ENCODE peak calls at places on chromosomes 13 and 19, in nine cellular contexts. J, M, S, Z, H, Q, W, G and V are unnamed samples.

GRCh38 chr13:75904012-75904411 is 267.9 kb downstream of the LMO7 start:
- DNase-seq in H (no peak), Q (no peak), W (no peak), J (no peak), G (no peak), S (no peak), Z (no peak), M (no peak), V (no peak)

GRCh38 chr13:99979453-99980200 is 2.0 kb upstream of the ZIC2 start:
- DNase-seq in G (no peak), W (no peak), Z (no peak), J (peak; percentile 54), Q (no peak), H (peak; percentile 87), S (peak; percentile 72), M (no peak), V (no peak)

GRCh38 chr13:92390217-92390616 is 836.4 kb upstream of the GPC6 start:
- DNase-seq in J (no peak), Z (no peak), H (no peak), W (no peak), G (no peak), S (no peak), Q (no peak), M (no peak), V (no peak)

GRCh38 chr13:43838909-43839308 is 40.6 kb downstream of the CCDC122 start:
- DNase-seq in W (no peak), Q (no peak), S (no peak), J (no peak), G (no peak), Z (no peak), M (no peak), H (no peak), V (no peak)

GRCh38 chr19:13902993-13903555 is 2.8 kb downstream of the BRME1 start:
- DNase-seq in G (peak; percentile 51), Q (no peak), Z (no peak), W (no peak), J (no peak), H (no peak), M (no peak), S (no peak), V (no peak)

GRCh38 chr13:111020546-111020945 is 94.6 kb upstream of the ARHGEF7 start:
- DNase-seq in J (no peak), S (no peak), W (no peak), H (no peak), Z (no peak), Q (no peak), G (no peak), M (no peak), V (no peak)

GRCh38 chr19:41564515-41565383 is 11.2 kb upstream of the CEACAM21 start:
- DNase-seq in W (no peak), Z (no peak), H (peak; percentile 75), G (no peak), J (peak; percentile 56), Q (no peak), S (no peak), M (no peak), V (no peak)

GRCh38 chr13:103852036-103852435 is 785.8 kb upstream of the SLC10A2 start:
- DNase-seq in H (no peak), Z (no peak), G (no peak), W (no peak), J (no peak), S (no peak), M (no peak), Q (no peak), V (no peak)

GRCh38 chr19:31892060-31892459 is 453.4 kb upstream of the ZNF507 start:
- DNase-seq in G (no peak), J (no peak), H (no peak), M (no peak), Z (no peak), S (no peak), Q (no peak), W (no peak), V (no peak)

GRCh38 chr19:33158365-33158764 is 26.5 kb downstream of the WDR88 start:
- DNase-seq in M (no peak), Z (no peak), J (no peak), Q (no peak), G (no peak), S (no peak), W (no peak), H (peak; percentile 6), V (no peak)

GRCh38 chr19:52992109-52993004 is 21.4 kb upstream of the ERVV-1 start:
- DNase-seq in M (peak; percentile 40), G (no peak), H (peak; percentile 72), S (no peak), W (no peak), J (no peak), Q (no peak), Z (peak; percentile 40), V (no peak)

GRCh38 chr13:83057119-83057518 is 825.2 kb downstream of the SLITRK1 start:
- DNase-seq in Z (no peak), Q (no peak), G (no peak), H (no peak), S (no peak), W (no peak), M (no peak), J (no peak), V (no peak)

GRCh38 chr19:16266586-16266942 is 58.1 kb upstream of the KLF2 start:
- DNase-seq in W (no peak), Q (peak; percentile 65), M (no peak), H (no peak), G (no peak), Z (no peak), S (no peak), J (no peak), V (no peak)

GRCh38 chr19:41616785-41617621 is 9.9 kb downstream of the CEACAM4 start:
- DNase-seq in G (peak; percentile 7), M (no peak), Q (no peak), Z (no peak), H (peak; percentile 85), W (no peak), S (no peak), J (no peak), V (peak; percentile 28)

GRCh38 chr13:72983085-72983768 is 75.6 kb upstream of the KLF5 start:
- DNase-seq in G (no peak), H (no peak), J (no peak), Q (no peak), S (no peak), W (no peak), Z (no peak), M (no peak), V (peak; percentile 57)

GRCh38 chr13:102399791-102400618 is 1.8 kb downstream of the FGF14 start:
- DNase-seq in J (no peak), Z (peak; percentile 15), Q (peak; percentile 10), W (no peak), S (peak; percentile 76), G (no peak), H (peak; percentile 82), M (peak; percentile 34), V (no peak)

GRCh38 chr19:7494416-7495098 is 5.7 kb upstream of the PEX11G start:
- DNase-seq in Z (no peak), S (no peak), J (peak; percentile 72), W (no peak), M (peak; percentile 51), Q (no peak), H (no peak), G (no peak), V (no peak)
- H3K27ac ChIP-seq in Z (peak overlapping the region; percentile 42), S (peak overlapping the region; percentile 59), J (peak overlapping the region; percentile 72), W (peak overlapping the region; percentile 81), M (peak overlapping the region; percentile 22), Q (no peak overlapping the region), H (peak overlapping the region; percentile 75), G (no peak overlapping the region), V (peak overlapping the region; percentile 2)

GRCh38 chr13:51887441-51887840 is 25.7 kb downstream of the CCDC70 start:
- DNase-seq in M (no peak), G (no peak), Z (no peak), H (no peak), J (no peak), S (no peak), Q (no peak), W (no peak), V (no peak)
- H3K27ac ChIP-seq in M (no peak overlapping the region), G (no peak overlapping the region), Z (no peak overlapping the region), H (no peak overlapping the region), J (no peak overlapping the region), S (no peak overlapping the region), Q (no peak overlapping the region), W (no peak overlapping the region), V (no peak overlapping the region)

GRCh38 chr19:8363803-8364771 is at the start of gene ANGPTL4:
- DNase-seq in M (peak; percentile 89), Z (peak; percentile 80), W (no peak), J (peak; percentile 90), G (no peak), H (peak; percentile 87), Q (peak; percentile 8), S (peak; percentile 91), V (peak; percentile 60)

GRCh38 chr19:8368136-8368535 is 4.2 kb downstream of the ANGPTL4 start:
- DNase-seq in W (no peak), S (no peak), J (no peak), G (no peak), Q (no peak), M (no peak), H (no peak), Z (no peak), V (no peak)

GRCh38 chr19:8367327-8368001 is 3.5 kb downstream of the ANGPTL4 start:
- DNase-seq in S (peak; percentile 94), W (no peak), Z (peak; percentile 91), G (no peak), Q (no peak), H (peak; percentile 84), M (peak; percentile 98), J (peak; percentile 95), V (peak; percentile 72)

GRCh38 chr19:8366121-8366581 is 2.2 kb downstream of the ANGPTL4 start:
- DNase-seq in Q (no peak), W (no peak), H (no peak), S (no peak), G (no peak), J (no peak), M (peak; percentile 65), Z (no peak), V (no peak)

GRCh38 chr19:8366961-8367326 is 3.0 kb downstream of the ANGPTL4 start:
- DNase-seq in Z (peak; percentile 74), G (no peak), W (no peak), S (peak; percentile 78), H (peak; percentile 49), M (peak; percentile 87), Q (no peak), J (no peak), V (no peak)
- H3K27ac ChIP-seq in Z (peak overlapping the region; percentile 72), G (no peak overlapping the region), W (peak overlapping the region; percentile 90), S (peak overlapping the region; percentile 27), H (peak overlapping the region; percentile 59), M (peak overlapping the region; percentile 60), Q (no peak overlapping the region), J (peak overlapping the region; percentile 64), V (no peak overlapping the region)

DNA sequence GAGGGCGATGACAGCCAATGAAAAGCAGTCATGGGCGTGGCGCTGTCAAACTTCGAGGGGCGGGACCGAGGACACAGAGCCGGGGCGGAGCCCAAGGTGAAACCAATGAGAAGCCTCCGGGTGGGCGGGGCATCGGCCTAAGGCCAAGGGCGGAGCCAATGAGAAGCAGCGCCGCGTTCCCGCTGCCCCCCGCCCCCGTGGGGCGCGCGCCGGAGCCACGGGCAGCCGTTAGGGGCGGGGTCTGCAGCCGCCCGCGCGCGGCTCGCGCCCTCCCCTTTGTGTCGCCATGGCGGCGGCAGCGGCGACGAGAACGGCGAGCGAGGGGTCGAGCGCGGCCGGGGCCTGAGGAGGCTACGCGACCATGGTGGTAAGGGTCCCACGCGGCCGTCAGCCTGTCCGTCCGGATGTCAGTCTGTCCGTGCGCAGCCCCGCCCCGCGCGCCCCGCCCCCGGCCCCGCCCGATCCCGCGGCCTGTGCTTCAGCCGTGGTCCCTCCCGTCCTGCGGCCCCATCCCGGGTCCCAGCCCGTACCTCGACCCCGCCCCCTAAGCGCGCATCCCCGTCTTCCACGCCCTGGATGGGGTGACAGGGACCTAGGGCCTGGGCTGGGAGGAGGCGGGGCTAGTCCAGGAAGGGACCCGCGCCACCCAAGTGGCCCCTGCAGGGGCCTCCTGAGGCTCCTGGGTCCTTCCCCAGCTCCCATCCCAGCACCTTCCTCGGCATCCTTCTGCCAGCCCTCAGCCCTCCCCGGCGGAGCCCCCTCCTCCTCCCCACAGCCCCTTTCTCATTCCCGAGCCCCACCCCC is at the start of gene ARHGAP33:
- DNase-seq in W (peak; percentile 88), Z (peak; percentile 100), G (peak; percentile 100), Q (peak; percentile 99), M (peak; percentile 100), S (peak; percentile 100), H (peak; percentile 99), J (peak; percentile 99), V (peak; percentile 100)
- H3K27ac ChIP-seq in W (peak within 1 kb of the TSS; percentile 59), Z (peak within 1 kb of the TSS; percentile 75), G (peak within 1 kb of the TSS; percentile 29), Q (no peak within 1 kb of the TSS), M (no peak within 1 kb of the TSS), S (no peak within 1 kb of the TSS), H (peak within 1 kb of the TSS; percentile 63), J (peak within 1 kb of the TSS; percentile 58), V (no peak within 1 kb of the TSS)